ENCODE peak calls at places on chromosomes 7 and 10, in seven cellular contexts. G is activated CD4-positive, alpha-beta T cell treated with anti-CD3 and anti-CD28 coated beads, Interleukin-2, amount 50 U/mL, for 1 hour; U is fibroblast of gingiva; R is psoas muscle; C is stimulated activated CD4-positive, alpha-beta T cell treated with anti-CD3 and anti-CD28 coated beads, Interleukin-12 subunit alpha, Interleukin-12 subunit beta, amount 100 ng/mL, for 4 hours; N is heart right ventricle; M is activated CD4-positive, alpha-beta memory T cell treated with anti-CD3 and anti-CD28 coated beads for 36 hours. E is an unnamed sample.

GRCh38 chr10:117476716-117477115 is 65.8 kb upstream of the EMX2 start:
- DNase-seq in G (no peak), U (no peak), R (no peak), C (no peak), N (no peak), M (no peak), E (no peak)

GRCh38 chr7:120519224-120519623 is 246.2 kb downstream of the KCND2 start:
- DNase-seq in G (no peak), U (no peak), R (no peak), C (no peak), N (no peak), M (no peak), E (no peak)

GRCh38 chr10:93856349-93857140 is 37.2 kb upstream of the SLC35G1 start:
- DNase-seq in G (no peak), U (no peak), R (no peak), C (no peak), N (no peak), M (no peak), E (no peak)

GRCh38 chr7:108222236-108222892 is 92.2 kb upstream of the LAMB4 start:
- DNase-seq in G (no peak), U (peak; percentile 51), R (no peak), C (no peak), N (no peak), M (no peak), E (no peak)

GRCh38 chr10:73773152-73773879 is 8.5 kb upstream of the CHCHD1 start:
- DNase-seq in G (no peak), U (no peak), R (no peak), C (peak; percentile 22), N (no peak), M (peak; percentile 34), E (no peak)

GRCh38 chr10:94673614-94674321 is 9.8 kb upstream of the CYP2C18 start:
- DNase-seq in G (no peak), U (no peak), R (no peak), C (no peak), N (no peak), M (no peak), E (no peak)

GRCh38 chr10:129958686-129959543 is 5.2 kb downstream of the EBF3 start:
- DNase-seq in G (no peak), U (no peak), R (peak; percentile 25), C (no peak), N (no peak), M (no peak), E (no peak)

GRCh38 chr7:16627236-16627635 is 18.3 kb downstream of the ANKMY2 start:
- DNase-seq in G (no peak), U (peak; percentile 49), R (no peak), C (no peak), N (no peak), M (no peak), E (no peak)

GRCh38 chr7:159017210-159017609 is 127.5 kb downstream of the VIPR2 start:
- DNase-seq in G (no peak), U (no peak), R (no peak), C (no peak), N (no peak), M (no peak), E (no peak)

GRCh38 chr7:77434570-77434969 is 18.4 kb upstream of the GSAP start:
- DNase-seq in G (no peak), U (no peak), R (no peak), C (no peak), N (no peak), M (no peak), E (no peak)